ENCODE peak calls at places on chromosomes 1 and 21, in nine cellular contexts. B is spleen, U is tibial artery, Z is dorsolateral prefrontal cortex, E is MM.1S, F is WTC11, R is nephron progenitor cell, K is thoracic aorta, H is left lung. G is an unnamed sample.

GRCh38 chr1:111867868-111868440 is 112.3 kb downstream of the DDX20 start:
- DNase-seq in B (no peak), U (no peak), Z (no peak), E (no peak), F (no peak), R (no peak), K (no peak), H (no peak), G (no peak)

GRCh38 chr1:198876371-198876871 is 237.6 kb downstream of the PTPRC start:
- DNase-seq in B (no peak), U (no peak), Z (peak; percentile 49), E (no peak), F (no peak), R (peak; percentile 36), K (no peak), H (no peak), G (peak; percentile 26)

GRCh38 chr1:9852410-9853301 is 28.9 kb upstream of the CLSTN1 start:
- DNase-seq in B (no peak), U (no peak), Z (peak; percentile 78), E (no peak), F (no peak), R (no peak), K (no peak), H (no peak), G (no peak)

GRCh38 chr1:15402809-15403450 is 6.8 kb upstream of the EFHD2 start:
- DNase-seq in B (no peak), U (no peak), Z (no peak), E (no peak), F (no peak), R (no peak), K (no peak), H (no peak), G (no peak)

GRCh38 chr1:9151326-9151860 is 22.5 kb upstream of the GPR157 start:
- DNase-seq in B (no peak), U (no peak), Z (no peak), E (no peak), F (no peak), R (no peak), K (no peak), H (peak; percentile 54), G (no peak)

GRCh38 chr1:89939059-89939570 is 55.8 kb upstream of the ZNF326 start:
- DNase-seq in B (no peak), U (no peak), Z (peak; percentile 57), E (no peak), F (no peak), R (no peak), K (no peak), H (no peak), G (peak; percentile 40)

GRCh38 chr21:42527489-42528158 is 14.0 kb downstream of the SLC37A1 start:
- DNase-seq in B (no peak), U (no peak), Z (no peak), E (peak; percentile 98), F (no peak), R (no peak), K (no peak), H (peak; percentile 10), G (no peak)

GRCh38 chr1:61604684-61605083 is 120.3 kb downstream of the TM2D1 start:
- DNase-seq in B (no peak), U (no peak), Z (no peak), E (no peak), F (no peak), R (no peak), K (no peak), H (no peak), G (no peak)

GRCh38 chr1:107829083-107829771 is 135.8 kb downstream of the VAV3 start:
- DNase-seq in B (no peak), U (no peak), Z (no peak), E (peak; percentile 67), F (no peak), R (no peak), K (no peak), H (no peak), G (no peak)

GRCh38 chr1:233010164-233010563 is 59.8 kb downstream of the NTPCR start:
- DNase-seq in B (no peak), U (no peak), Z (no peak), E (no peak), F (no peak), R (no peak), K (no peak), H (no peak), G (no peak)

GRCh38 chr1:157359309-157360020 is 192.8 kb downstream of the FCRL5 start:
- DNase-seq in B (no peak), U (no peak), Z (no peak), E (peak; percentile 82), F (no peak), R (no peak), K (no peak), H (no peak), G (no peak)

GRCh38 chr1:63867429-63868176 is 93.8 kb downstream of the ROR1 start:
- DNase-seq in B (no peak), U (no peak), Z (no peak), E (no peak), F (no peak), R (no peak), K (no peak), H (no peak), G (no peak)

GRCh38 chr1:116764466-116764896 is 10.3 kb downstream of the CD2 start:
- DNase-seq in B (no peak), U (no peak), Z (no peak), E (peak; percentile 73), F (no peak), R (no peak), K (no peak), H (no peak), G (no peak)

GRCh38 chr1:151993734-151994496 is at the start of gene S100A10:
- DNase-seq in B (peak; percentile 93), U (peak; percentile 87), Z (no peak), E (peak; percentile 64), F (peak; percentile 63), R (peak; percentile 79), K (peak; percentile 46), H (peak; percentile 90), G (peak; percentile 40)

GRCh38 chr21:45892156-45892919 is 89.2 kb upstream of the COL6A1 start:
- DNase-seq in B (peak; percentile 91), U (no peak), Z (peak; percentile 32), E (no peak), F (no peak), R (no peak), K (no peak), H (peak; percentile 56), G (no peak)

GRCh38 chr21:38219049-38219628 is 37.7 kb upstream of the KCNJ15 start:
- DNase-seq in B (peak; percentile 85), U (peak; percentile 77), Z (no peak), E (peak; percentile 83), F (peak; percentile 76), R (peak; percentile 61), K (peak; percentile 54), H (peak; percentile 81), G (peak; percentile 75)

GRCh38 chr1:16717174-16718108 is 22.9 kb upstream of the RNU1-4 start:
- DNase-seq in B (peak; percentile 69), U (peak; percentile 71), Z (peak; percentile 85), E (no peak), F (peak; percentile 28), R (peak; percentile 54), K (no peak), H (no peak), G (no peak)

GRCh38 chr1:152110365-152110859 is 4.8 kb downstream of the TCHH start:
- DNase-seq in B (peak; percentile 78), U (peak; percentile 65), Z (peak; percentile 58), E (peak; percentile 38), F (peak; percentile 37), R (no peak), K (no peak), H (peak; percentile 37), G (no peak)

GRCh38 chr1:165884690-165885304 is 57.4 kb downstream of the UCK2 start:
- DNase-seq in B (no peak), U (no peak), Z (no peak), E (no peak), F (no peak), R (no peak), K (no peak), H (no peak), G (no peak)

DNA sequence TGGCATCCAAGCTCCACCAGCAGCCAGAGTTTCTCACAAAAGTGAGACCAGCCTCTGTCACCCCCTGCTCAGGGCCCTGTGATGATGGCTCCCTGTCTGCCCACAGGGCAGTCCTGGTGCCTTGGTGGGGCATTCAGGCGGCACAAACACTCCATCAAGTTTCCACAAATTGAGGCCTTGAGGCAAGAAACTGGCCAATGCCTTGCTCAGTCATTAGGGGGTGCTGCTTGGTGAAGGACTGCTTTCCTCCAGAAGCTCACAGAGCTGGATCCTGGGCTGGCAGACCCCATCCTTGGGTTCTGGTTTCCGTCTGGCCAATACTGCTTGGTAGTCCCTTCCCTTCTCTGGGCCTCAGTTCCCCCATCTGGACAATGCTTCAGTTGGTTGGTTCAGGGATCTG is 12.5 kb upstream of the AHDC1 start:
- DNase-seq in B (no peak), U (no peak), Z (no peak), E (no peak), F (no peak), R (no peak), K (no peak), H (no peak), G (no peak)
- TF ChIP-seq CTCF in B (no peak), U (no peak), Z (no peak), E (no peak), F (no peak), R (no peak), K (no peak), H (no peak), G (no peak)

DNA sequence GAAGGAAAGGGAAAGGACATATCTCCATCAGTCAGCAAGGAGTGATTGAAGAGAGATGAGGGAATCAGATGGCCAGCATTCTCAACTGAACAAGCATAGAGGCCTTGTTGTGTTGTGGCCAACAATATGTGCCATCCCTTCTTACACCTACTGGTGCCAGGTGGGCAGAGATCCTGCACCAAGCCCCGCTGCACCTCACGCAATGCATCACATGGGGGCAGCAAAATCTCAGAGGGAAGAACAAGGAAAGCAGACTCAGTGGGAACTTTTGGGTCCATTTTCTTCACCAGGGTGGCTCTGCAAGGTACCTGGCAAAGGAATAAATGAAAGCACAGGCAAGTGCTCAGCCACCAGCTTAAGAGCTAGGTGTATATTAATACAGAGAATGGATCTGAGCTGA is 33.2 kb downstream of the HSD3B2 start:
- DNase-seq in B (no peak), U (no peak), Z (no peak), E (no peak), F (peak; percentile 60), R (no peak), K (no peak), H (no peak), G (no peak)
- TF ChIP-seq CTCF in B (no peak), U (no peak), Z (no peak), E (no peak), F (no peak), R (no peak), K (no peak), H (no peak), G (no peak)

GRCh38 chr1:207277241-207277640 is 44.2 kb upstream of the CD55 start:
- DNase-seq in B (no peak), U (no peak), Z (no peak), E (no peak), F (no peak), R (no peak), K (no peak), H (no peak), G (no peak)
- TF ChIP-seq CTCF in B (no peak), U (no peak), Z (no peak), E (no peak), F (no peak), R (no peak), K (no peak), H (no peak), G (no peak)

DNA sequence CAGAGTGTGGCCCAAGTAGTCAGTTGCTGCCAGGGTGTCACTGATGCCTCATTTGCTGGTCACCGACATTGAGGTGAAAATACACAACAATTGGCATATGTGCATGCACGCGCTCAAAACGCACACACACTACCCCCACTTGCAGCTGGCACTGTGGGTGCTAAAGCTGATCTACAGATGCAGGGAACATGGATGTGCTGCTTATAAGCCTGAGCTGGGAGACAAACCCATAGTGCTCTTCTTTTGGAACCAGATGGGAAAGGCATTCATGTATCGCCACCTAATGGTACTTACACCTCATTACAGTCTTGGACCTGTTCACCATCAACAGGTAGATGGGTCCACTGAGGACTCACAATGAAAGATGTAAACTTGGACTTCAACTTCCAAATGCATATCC is 70.3 kb upstream of the CAMK1G start:
- DNase-seq in B (no peak), U (no peak), Z (no peak), E (peak; percentile 56), F (no peak), R (peak; percentile 12), K (no peak), H (no peak), G (no peak)
- TF ChIP-seq CTCF in B (no peak), U (no peak), Z (peak; percentile 28), E (peak; percentile 77), F (peak; percentile 63), R (peak; percentile 70), K (no peak), H (peak; percentile 42), G (peak; percentile 68)